ENCODE peak calls at places on chromosomes 5 and 9, in ten cellular contexts. S is HEK293T; Z is D721Med; Q is CD8-positive, alpha-beta memory T cell; L is neural crest cell; V is astrocyte of the hippocampus; C is Daoy; G is heart right ventricle; M is Caki2; H is amniotic stem cell. Y is an unnamed sample.

GRCh38 chr9:135344915-135345500 is 134.6 kb upstream of the PPP1R26 start:
- DNase-seq in M (no peak), V (no peak), L (peak; percentile 45), S (no peak), G (no peak), Q (no peak), C (no peak), Z (no peak), H (no peak), Y (no peak)

GRCh38 chr5:136174021-136174659 is 18.8 kb downstream of the SMIM32 start:
- DNase-seq in V (peak; percentile 63), H (no peak), C (no peak), L (no peak), S (peak; percentile 55), Q (no peak), M (peak; percentile 52), Z (no peak), G (no peak), Y (peak; percentile 49)

GRCh38 chr5:143435207-143435657 is 31.7 kb upstream of the NR3C1 start:
- DNase-seq in C (peak; percentile 17), V (no peak), H (no peak), Z (no peak), S (no peak), M (no peak), Q (no peak), L (no peak), G (no peak), Y (peak; percentile 53)

GRCh38 chr5:122323132-122323548 is 11.1 kb downstream of the SNCAIP start:
- DNase-seq in H (no peak), S (no peak), G (no peak), M (no peak), C (no peak), Z (no peak), V (peak; percentile 54), L (no peak), Q (no peak), Y (no peak)

GRCh38 chr5:52657231-52657645 is 130.5 kb upstream of the ITGA1 start:
- DNase-seq in V (peak; percentile 43), L (no peak), G (no peak), M (peak; percentile 19), Z (no peak), Q (no peak), S (peak; percentile 22), H (no peak), C (no peak), Y (peak; percentile 52)

GRCh38 chr5:14206028-14206725 is 63.0 kb downstream of the TRIO start:
- DNase-seq in H (no peak), Z (no peak), C (no peak), M (no peak), V (no peak), Q (no peak), G (no peak), L (no peak), S (no peak), Y (no peak)

GRCh38 chr9:129069128-129069824 is 11.6 kb upstream of the DOLPP1 start:
- DNase-seq in Z (no peak), V (peak; percentile 24), G (peak; percentile 77), L (no peak), M (no peak), Q (peak; percentile 28), C (no peak), S (no peak), H (no peak), Y (no peak)

GRCh38 chr9:133844876-133845658 is 106.9 kb upstream of the SARDH start:
- DNase-seq in M (no peak), H (no peak), L (no peak), G (peak; percentile 83), C (peak; percentile 70), V (peak; percentile 47), S (no peak), Q (no peak), Z (no peak), Y (no peak)

GRCh38 chr5:86526811-86527348 is 90.9 kb upstream of the COX7C start:
- DNase-seq in Q (no peak), Z (no peak), V (no peak), C (no peak), G (no peak), M (no peak), H (no peak), S (no peak), L (no peak), Y (no peak)

GRCh38 chr5:175597718-175598117 is 60.2 kb upstream of the HRH2 start:
- DNase-seq in V (no peak), Z (no peak), Q (no peak), H (no peak), G (no peak), M (no peak), C (no peak), L (no peak), S (no peak), Y (no peak)

GRCh38 chr5:76500633-76501393 is 97.7 kb downstream of the IQGAP2 start:
- DNase-seq in G (no peak), V (peak; percentile 57), Z (no peak), S (no peak), L (no peak), C (peak; percentile 72), Q (no peak), M (no peak), H (no peak), Y (no peak)

GRCh38 chr5:95081500-95082355 is 203.2 kb downstream of the MCTP1 start:
- DNase-seq in V (peak; percentile 70), C (peak; percentile 81), G (peak; percentile 29), H (peak; percentile 22), L (no peak), Q (no peak), S (no peak), M (peak; percentile 78), Z (no peak), Y (peak; percentile 90)

GRCh38 chr9:72022846-72023245 is 37.6 kb downstream of the C9orf57 start:
- DNase-seq in L (no peak), H (peak; percentile 45), M (peak; percentile 43), Z (no peak), S (no peak), Q (no peak), V (peak; percentile 69), G (no peak), C (peak; percentile 78), Y (no peak)

GRCh38 chr9:36116593-36116992 is 19.9 kb upstream of the GLIPR2 start:
- DNase-seq in V (peak; percentile 21), Q (no peak), S (no peak), G (no peak), L (no peak), M (no peak), H (no peak), C (no peak), Z (no peak), Y (no peak)

GRCh38 chr9:114588150-114588663 is 638 bp downstream of the ATP6V1G1 start:
- DNase-seq in M (no peak), G (no peak), H (no peak), S (no peak), C (peak; percentile 11), Z (no peak), Q (no peak), L (no peak), V (peak; percentile 41), Y (no peak)

GRCh38 chr9:136644593-136645342 is 17.9 kb upstream of the EGFL7 start:
- DNase-seq in L (peak; percentile 73), H (no peak), V (peak; percentile 77), S (no peak), G (peak; percentile 92), M (peak; percentile 65), Z (peak; percentile 91), C (no peak), Q (peak; percentile 59), Y (peak; percentile 66)

GRCh38 chr5:100800552-100800951 is 102.5 kb downstream of the ST8SIA4 start:
- DNase-seq in M (no peak), S (no peak), L (no peak), C (no peak), V (peak; percentile 2), Z (no peak), G (no peak), Q (no peak), H (no peak), Y (no peak)

GRCh38 chr9:123044556-123044955 is 11.1 kb downstream of the GPR21 start:
- DNase-seq in Q (no peak), V (no peak), C (no peak), L (no peak), S (no peak), G (no peak), M (no peak), H (no peak), Z (no peak), Y (no peak)

GRCh38 chr5:133861161-133861737 is 107.2 kb downstream of the C5orf15 start:
- DNase-seq in G (no peak), H (no peak), S (no peak), Q (no peak), L (no peak), V (no peak), Z (no peak), M (no peak), C (no peak), Y (no peak)

GRCh38 chr5:166909040-166909439 is 1382.4 kb upstream of the WWC1 start:
- DNase-seq in V (peak; percentile 89), M (peak; percentile 77), S (no peak), H (no peak), Q (no peak), L (no peak), G (no peak), Z (no peak), C (peak; percentile 90), Y (peak; percentile 79)

GRCh38 chr9:114470581-114470980 is 34.7 kb downstream of the WHRN start:
- DNase-seq in Q (no peak), H (no peak), V (no peak), G (no peak), Z (no peak), S (no peak), M (no peak), C (no peak), L (no peak), Y (no peak)

GRCh38 chr5:101364469-101364868 is 461.4 kb upstream of the ST8SIA4 start:
- DNase-seq in Z (no peak), L (no peak), G (no peak), M (peak; percentile 1), S (no peak), H (no peak), Q (no peak), C (no peak), V (no peak), Y (no peak)

GRCh38 chr9:133114451-133114885 is 6.6 kb downstream of the RALGDS start:
- DNase-seq in Q (no peak), M (peak; percentile 26), G (peak; percentile 74), H (no peak), S (no peak), Z (no peak), V (peak; percentile 41), L (no peak), C (no peak), Y (no peak)

GRCh38 chr5:179533907-179534306 is 16.4 kb upstream of the RUFY1 start:
- DNase-seq in S (no peak), V (no peak), Z (no peak), H (no peak), C (no peak), Q (no peak), G (no peak), M (no peak), L (no peak), Y (no peak)

GRCh38 chr9:110745656-110746055 is 77.1 kb downstream of the MUSK start:
- DNase-seq in L (no peak), Q (no peak), G (no peak), S (no peak), Z (no peak), M (no peak), H (no peak), V (peak; percentile 46), C (peak; percentile 32), Y (no peak)

GRCh38 chr9:124708633-124709032 is 62.5 kb downstream of the NR6A1 start:
- DNase-seq in V (peak; percentile 37), H (no peak), Z (no peak), M (no peak), C (peak; percentile 51), G (no peak), S (no peak), L (no peak), Q (no peak), Y (no peak)

GRCh38 chr5:42321800-42322199 is 101.4 kb upstream of the GHR start:
- DNase-seq in L (no peak), H (no peak), S (no peak), C (no peak), G (no peak), Z (no peak), Q (no peak), M (no peak), V (no peak), Y (no peak)

GRCh38 chr5:132225165-132226032 is 2.3 kb downstream of the P4HA2 start:
- DNase-seq in Z (no peak), M (peak; percentile 29), G (peak; percentile 53), L (no peak), V (peak; percentile 67), Q (no peak), S (no peak), C (peak; percentile 88), H (peak; percentile 68), Y (no peak)